ENCODE peak calls at places on chromosomes 4 and X, in six cellular contexts. S is left ventricle myocardium inferior; I is Calu3; Z is astrocyte; A is CD4-positive, alpha-beta T cell; U is AG10803. B is an unnamed sample.

GRCh38 chr4:4426511-4427477 is 39.9 kb downstream of the NSG1 start:
- DNase-seq in A (no peak), Z (no peak), S (no peak), U (no peak), I (no peak), B (no peak)

GRCh38 chrX:68717663-68718442 is 70.4 kb downstream of the STARD8 start:
- DNase-seq in I (no peak), S (no peak), U (no peak), A (no peak), Z (no peak), B (no peak)

GRCh38 chr4:5192271-5192670 is 141.0 kb downstream of the STK32B start:
- DNase-seq in S (no peak), Z (no peak), A (no peak), U (no peak), I (no peak), B (no peak)

GRCh38 chr4:153759407-153760226 is at the start of gene RNF175:
- DNase-seq in U (no peak), A (peak), Z (no peak), I (peak), S (no peak), B (no peak)

GRCh38 chr4:176377705-176378302 is 58.0 kb downstream of the SPCS3 start:
- DNase-seq in S (no peak), I (no peak), A (no peak), U (peak), Z (peak), B (peak)

GRCh38 chr4:168410681-168411080 is 69.6 kb downstream of the DDX60L start:
- DNase-seq in S (no peak), A (no peak), U (no peak), Z (no peak), I (no peak), B (no peak)

GRCh38 chr4:8117278-8117682 is 41.3 kb downstream of the ABLIM2 start:
- DNase-seq in I (peak), U (peak), A (peak), S (peak), Z (no peak), B (no peak)

GRCh38 chrX:131305926-131306325 is 16.8 kb upstream of the IGSF1 start:
- DNase-seq in Z (no peak), A (no peak), I (no peak), U (no peak), S (no peak), B (no peak)

GRCh38 chr4:4419896-4420295 is 33.0 kb downstream of the NSG1 start:
- DNase-seq in A (no peak), I (no peak), Z (no peak), U (no peak), S (no peak), B (no peak)

GRCh38 chrX:23764585-23764984 is 18.4 kb upstream of the SAT1 start:
- DNase-seq in U (no peak), A (no peak), Z (no peak), I (no peak), S (no peak), B (no peak)

GRCh38 chr4:168840988-168841681 is 168.9 kb downstream of the CBR4 start:
- DNase-seq in Z (no peak), A (no peak), U (no peak), I (no peak), S (peak), B (no peak)

GRCh38 chr4:176814770-176815169 is 22.0 kb upstream of the VEGFC start:
- DNase-seq in S (no peak), U (peak), I (no peak), Z (peak), A (no peak), B (no peak)

GRCh38 chr4:143355540-143356217 is 19.0 kb downstream of the GAB1 start:
- DNase-seq in S (no peak), I (no peak), U (peak), A (no peak), Z (peak), B (no peak)

GRCh38 chrX:131083510-131084142 is 25.5 kb downstream of the ARHGAP36 start:
- DNase-seq in S (no peak), U (no peak), A (no peak), I (no peak), Z (no peak), B (peak)

GRCh38 chrX:40446927-40447326 is 133.8 kb upstream of the ATP6AP2 start:
- DNase-seq in I (no peak), U (no peak), A (no peak), S (no peak), Z (no peak), B (no peak)

GRCh38 chr4:92305148-92305877 is 1.5 kb downstream of the GRID2 start:
- DNase-seq in Z (peak), U (peak), I (peak), S (peak), A (no peak), B (peak)

GRCh38 chrX:108131471-108131870 is 39.9 kb downstream of the ATG4A start:
- DNase-seq in U (no peak), Z (peak), A (no peak), S (no peak), I (no peak), B (no peak)

GRCh38 chr4:98744372-98745150 is 86.2 kb upstream of the TSPAN5 start:
- DNase-seq in Z (no peak), U (no peak), I (no peak), S (no peak), A (no peak), B (no peak)

GRCh38 chr4:138910914-138911336 is 104.7 kb upstream of the NOCT start:
- DNase-seq in U (peak), Z (peak), A (no peak), I (peak), S (peak), B (no peak)

GRCh38 chrX:47628980-47629379 is 750 bp downstream of the CFP start:
- DNase-seq in I (no peak), Z (no peak), S (no peak), A (no peak), U (no peak), B (no peak)

GRCh38 chr4:137641554-137641953 is 109.3 kb upstream of the PCDH18 start:
- DNase-seq in U (peak), I (no peak), A (no peak), Z (peak), S (no peak), B (no peak)

GRCh38 chr4:77036206-77036605 is 39.6 kb downstream of the CCNI start:
- DNase-seq in S (no peak), U (peak), Z (peak), I (no peak), A (no peak), B (no peak)

GRCh38 chrX:1521459-1521956 is 15.5 kb downstream of the P2RY8 start:
- DNase-seq in I (no peak), U (no peak), A (peak), S (no peak), Z (no peak), B (peak)

GRCh38 chr4:75514131-75514948 is at the start of the genes RCHY1 and THAP6:
- DNase-seq in Z (peak), I (peak), S (peak), U (peak), A (peak), B (peak)

DNA sequence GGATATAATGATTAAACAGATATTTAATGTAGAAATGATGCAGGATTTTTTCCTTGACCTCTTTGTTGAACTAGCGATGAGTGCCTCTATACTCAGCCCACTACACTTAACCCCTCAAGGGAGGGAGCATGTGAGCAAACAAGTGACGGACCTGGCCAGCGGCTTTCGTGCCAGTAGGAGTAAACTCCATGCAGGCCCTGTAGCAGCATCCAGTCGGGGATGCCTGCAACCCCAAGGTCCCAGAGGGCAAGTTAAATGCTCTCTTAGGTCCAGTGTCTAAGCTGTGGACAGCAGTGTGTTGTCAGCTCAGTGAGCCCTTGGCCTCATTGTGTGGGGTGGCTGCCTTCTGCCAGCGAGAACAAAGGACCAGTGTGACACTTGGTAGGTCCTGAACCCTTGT is 708.7 kb downstream of the TECRL start:
- DNase-seq in I (no peak), A (no peak), U (no peak), Z (no peak), S (no peak), B (no peak)
- TF ChIP-seq CTCF in I (no peak), A (no peak), U (no peak), Z (no peak), S (no peak), B (no peak)

DNA sequence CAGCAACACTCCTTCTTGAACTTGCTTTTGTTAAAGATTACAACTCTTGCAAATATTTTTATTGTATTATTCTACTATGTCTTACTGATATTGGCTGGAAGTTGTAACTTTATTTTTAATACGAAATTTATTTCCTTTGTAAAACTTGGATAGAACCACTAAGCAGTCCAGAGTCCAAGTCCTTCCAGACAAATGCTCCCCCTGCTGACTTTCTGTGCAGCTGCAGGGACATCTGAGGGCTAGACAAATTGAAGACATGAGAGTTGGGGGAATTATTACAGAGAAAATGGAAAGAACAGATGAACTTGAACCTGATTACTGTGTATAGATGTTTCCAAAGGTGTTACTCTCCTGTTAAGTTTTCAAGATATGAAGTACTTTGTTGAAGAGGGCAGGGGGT is 238.8 kb downstream of the GRIA3 start:
- DNase-seq in U (peak), Z (no peak), I (peak), S (no peak), A (no peak), B (no peak)
- TF ChIP-seq CTCF in U (peak), Z (peak), I (peak), S (peak), A (no peak), B (peak)

GRCh38 chr4:754221-755120 is 48.8 kb downstream of the PCGF3 start:
- DNase-seq in A (no peak), Z (no peak), I (no peak), U (no peak), S (no peak), B (no peak)
- TF ChIP-seq CTCF in A (no peak), Z (no peak), I (no peak), U (no peak), S (no peak), B (no peak)

DNA sequence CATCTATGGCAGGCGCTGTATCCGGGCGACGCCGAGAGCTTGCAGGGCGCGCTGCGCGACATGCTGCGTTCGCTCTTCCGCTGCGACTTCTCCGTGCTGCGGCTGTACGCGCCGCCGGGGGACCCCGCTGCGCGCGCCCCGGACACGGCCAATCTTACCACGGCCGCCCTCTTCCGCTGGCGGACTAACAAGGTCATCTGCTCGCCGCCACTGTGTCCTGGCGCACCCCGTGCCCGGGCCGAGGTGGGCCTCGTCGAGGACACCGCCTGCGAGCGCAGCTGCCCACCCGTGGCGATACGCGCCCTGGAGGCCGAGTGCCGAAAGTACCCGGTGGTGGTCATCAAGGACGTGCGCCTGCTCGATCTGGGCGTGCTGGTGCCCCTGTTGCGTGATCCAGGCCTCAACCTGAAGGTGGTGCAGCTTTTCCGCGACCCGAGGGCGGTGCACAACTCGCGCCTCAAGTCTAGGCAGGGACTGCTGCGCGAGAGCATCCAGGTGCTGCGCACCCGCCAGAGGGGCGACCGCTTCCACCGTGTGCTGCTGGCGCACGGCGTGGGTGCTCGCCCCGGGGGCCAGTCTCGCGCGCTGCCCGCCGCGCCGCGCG is 874 bp downstream of the CHST7 start:
- DNase-seq in U (no peak), S (no peak), A (peak), I (peak), Z (no peak), B (no peak)
- TF ChIP-seq CTCF in U (no peak), S (no peak), A (no peak), I (peak), Z (no peak), B (no peak)

DNA sequence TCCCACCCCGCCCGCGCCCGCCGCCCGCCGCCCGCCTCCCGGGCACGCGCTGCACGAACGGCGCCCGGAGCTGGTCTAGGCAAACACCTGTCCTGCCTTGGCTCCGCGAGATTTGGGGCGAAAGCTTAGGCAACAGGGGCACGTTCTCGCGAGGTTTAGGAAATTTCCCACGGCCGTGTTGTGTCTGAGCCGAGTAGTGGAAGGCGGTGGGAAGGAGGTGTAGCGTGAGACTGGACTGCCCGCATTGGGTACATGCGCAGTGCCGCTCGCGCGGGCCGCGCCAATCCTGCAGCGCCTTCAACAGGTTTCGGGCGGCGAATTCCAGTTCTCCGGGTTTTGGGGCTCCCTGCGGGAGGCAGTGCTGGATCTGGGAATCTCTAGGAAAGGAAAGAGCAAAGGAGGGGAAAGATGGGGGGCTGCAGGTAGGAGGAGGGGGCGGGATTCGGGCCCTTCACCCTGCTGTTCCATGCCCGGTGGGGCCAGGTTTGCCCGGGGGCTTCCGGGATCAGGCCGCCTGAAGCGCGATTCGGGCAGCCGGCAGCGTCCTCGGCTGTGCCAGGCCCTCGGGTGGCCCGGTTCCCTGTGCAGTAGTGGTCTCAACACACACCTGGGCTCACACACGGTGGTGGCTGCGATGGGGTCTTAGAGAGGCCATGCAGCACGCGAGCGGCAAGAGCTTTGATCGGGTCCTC is 1.2 kb upstream of the RBPJ start:
- DNase-seq in A (peak), Z (peak), U (peak), S (peak), I (peak), B (peak)
- TF ChIP-seq CTCF in A (no peak), Z (no peak), U (no peak), S (no peak), I (no peak), B (peak)

DNA sequence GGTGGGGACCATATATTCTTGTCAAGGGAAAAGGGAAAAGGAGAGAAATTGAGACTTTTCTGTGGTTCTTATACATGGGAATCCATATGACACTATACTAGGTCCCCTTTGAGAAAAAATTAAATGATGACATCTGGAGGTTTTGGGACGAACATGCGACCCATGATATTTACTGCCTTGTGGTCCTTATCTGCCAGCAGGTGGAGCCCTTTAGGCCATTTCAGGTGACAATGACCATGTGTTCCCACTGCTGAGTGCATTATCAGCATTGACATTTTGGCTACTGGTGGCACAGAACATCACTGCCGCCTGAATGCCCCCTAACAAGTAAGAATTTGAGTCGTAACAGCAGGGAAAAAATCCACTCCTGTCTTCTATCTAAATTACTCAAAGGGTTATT is 843.4 kb downstream of the FSTL5 start:
- DNase-seq in I (peak), S (no peak), U (peak), Z (peak), A (no peak), B (peak)
- TF ChIP-seq CTCF in I (peak), S (peak), U (peak), Z (peak), A (no peak), B (peak)

GRCh38 chr4:236028-236427 is 69.2 kb downstream of the ZNF732 start:
- DNase-seq in Z (peak), I (no peak), S (no peak), U (no peak), A (no peak), B (no peak)

DNA sequence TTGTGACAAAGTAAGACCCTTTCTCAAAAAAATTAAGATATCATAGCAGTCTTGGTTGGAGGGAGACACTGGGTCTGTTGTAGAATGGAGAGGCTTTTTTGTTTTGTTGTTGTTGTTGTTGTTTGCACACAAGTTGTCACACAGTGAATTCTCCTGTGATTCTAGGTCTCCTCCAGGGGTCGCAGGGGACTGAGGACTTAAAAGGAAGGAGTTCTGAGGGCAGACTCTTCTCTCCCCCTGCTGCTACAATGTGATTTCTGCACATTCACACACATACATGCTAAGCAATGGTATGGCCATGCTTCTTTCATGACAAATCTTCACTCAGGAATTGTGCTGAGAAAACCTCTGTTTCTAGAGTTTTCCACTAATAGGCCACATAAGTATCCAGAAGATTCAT is 71.1 kb downstream of the ZNF732 start:
- DNase-seq in Z (no peak), S (no peak), A (no peak), I (no peak), U (no peak), B (no peak)
- TF ChIP-seq CTCF in Z (no peak), S (no peak), A (no peak), I (no peak), U (no peak), B (no peak)

B was measured in GM10248.